ENCODE peak calls at places on chromosomes 7 and 10, in six cellular contexts. C, X, O, V, A and H are unnamed samples.

GRCh38 chr7:66099551-66100407 is 14.9 kb upstream of the CRCP start:
- DNase-seq in O (no peak), C (no peak), A (peak), X (peak), V (peak), H (peak)

GRCh38 chr7:8155836-8156235 is 106.1 kb downstream of the ICA1 start:
- DNase-seq in X (no peak), O (no peak), A (no peak), C (no peak), V (no peak), H (no peak)

GRCh38 chr10:103854265-103854686 is 1.1 kb downstream of the SH3PXD2A start:
- DNase-seq in O (peak), X (no peak), V (no peak), C (no peak), A (no peak), H (peak)

GRCh38 chr7:37832194-37832593 is 16.2 kb upstream of the NME8 start:
- DNase-seq in V (no peak), A (peak), O (no peak), C (no peak), X (peak), H (no peak)

GRCh38 chr10:92757066-92757716 is 67.4 kb downstream of the HHEX start:
- DNase-seq in V (peak), O (peak), A (peak), C (no peak), X (peak), H (peak)

GRCh38 chr7:50699143-50699542 is 83.6 kb downstream of the GRB10 start:
- DNase-seq in V (no peak), A (no peak), O (no peak), C (no peak), X (no peak), H (no peak)

GRCh38 chr10:33216661-33217427 is 117.6 kb downstream of the NRP1 start:
- DNase-seq in O (no peak), A (peak), V (peak), C (no peak), X (no peak), H (no peak)

GRCh38 chr7:140810830-140811556 is 113.7 kb downstream of the BRAF start:
- DNase-seq in A (peak), O (peak), V (peak), C (peak), X (peak), H (peak)

GRCh38 chr7:93148135-93148534 is at the start of gene SAMD9L:
- DNase-seq in A (no peak), V (no peak), X (no peak), C (no peak), O (no peak), H (no peak)

GRCh38 chr7:25029075-25029474 is 49.1 kb upstream of the OSBPL3 start:
- DNase-seq in C (no peak), X (no peak), O (no peak), A (no peak), V (no peak), H (no peak)

GRCh38 chr7:46115410-46115809 is 194.3 kb upstream of the IGFBP3 start:
- DNase-seq in A (no peak), O (no peak), C (no peak), V (no peak), X (no peak), H (no peak)

GRCh38 chr7:114415054-114415997 is 711 bp downstream of the FOXP2 start:
- DNase-seq in O (no peak), X (no peak), V (no peak), A (no peak), C (no peak), H (no peak)

GRCh38 chr10:110864662-110865140 is 7.0 kb upstream of the PDCD4 start:
- DNase-seq in O (no peak), V (no peak), A (no peak), C (no peak), X (peak), H (no peak)